ENCODE peak calls at places on chromosomes 4 and X, in four cellular contexts. One of them, this sample, is unnamed.

GRCh38 chrX:130120321-130120731 is 10.0 kb upstream of the ELF4 start:
- DNase-seq in H1: no peak
- DNase-seq in sigmoid colon: no peak
- DNase-seq in transverse colon: no peak
- DNase-seq in this sample: no peak

GRCh38 chrX:68185161-68185560 is 248.1 kb downstream of the OPHN1 start:
- DNase-seq in H1: no peak
- DNase-seq in sigmoid colon: no peak
- DNase-seq in transverse colon: no peak
- DNase-seq in this sample: no peak

GRCh38 chr4:152536545-152537182 is 772 bp upstream of the FBXW7 start:
- DNase-seq in H1: no peak
- DNase-seq in sigmoid colon: no peak
- DNase-seq in transverse colon: peak
- DNase-seq in this sample: no peak

GRCh38 chr4:107548211-107548905 is 171.7 kb downstream of the PAPSS1 start:
- DNase-seq in H1: no peak
- DNase-seq in sigmoid colon: no peak
- DNase-seq in transverse colon: no peak
- DNase-seq in this sample: no peak

GRCh38 chrX:40736170-40736505 is 796 bp upstream of the MED14 start:
- DNase-seq in H1: no peak
- DNase-seq in sigmoid colon: no peak
- DNase-seq in transverse colon: no peak
- DNase-seq in this sample: no peak

GRCh38 chr4:122003335-122003734 is 51.5 kb upstream of the TRPC3 start:
- DNase-seq in H1: peak
- DNase-seq in sigmoid colon: no peak
- DNase-seq in transverse colon: peak
- DNase-seq in this sample: no peak

GRCh38 chr4:55762815-55763214 is 56.8 kb upstream of the EXOC1L start:
- DNase-seq in H1: no peak
- DNase-seq in sigmoid colon: no peak
- DNase-seq in transverse colon: no peak
- DNase-seq in this sample: no peak

GRCh38 chrX:40006025-40007017 is 91.4 kb downstream of the BCOR start:
- DNase-seq in H1: no peak
- DNase-seq in sigmoid colon: no peak
- DNase-seq in transverse colon: peak
- DNase-seq in this sample: no peak

GRCh38 chr4:41141910-41142309 is 72.4 kb downstream of the APBB2 start:
- DNase-seq in H1: no peak
- DNase-seq in sigmoid colon: no peak
- DNase-seq in transverse colon: no peak
- DNase-seq in this sample: no peak

GRCh38 chrX:134544614-134545255 is 84.8 kb downstream of the HPRT1 start:
- DNase-seq in H1: no peak
- DNase-seq in sigmoid colon: no peak
- DNase-seq in transverse colon: peak
- DNase-seq in this sample: no peak
- TF ChIP-seq POLR2AphosphoS5 in H1: no peak
- TF ChIP-seq POLR2AphosphoS5 in sigmoid colon: no peak
- TF ChIP-seq POLR2AphosphoS5 in transverse colon: no peak
- TF ChIP-seq POLR2AphosphoS5 in this sample: no peak

GRCh38 chr4:138182838-138183426 is 59.2 kb downstream of the SLC7A11 start:
- DNase-seq in H1: no peak
- DNase-seq in sigmoid colon: no peak
- DNase-seq in transverse colon: no peak
- DNase-seq in this sample: no peak

GRCh38 chr4:138181288-138181687 is 60.9 kb downstream of the SLC7A11 start:
- DNase-seq in H1: no peak
- DNase-seq in sigmoid colon: no peak
- DNase-seq in transverse colon: no peak
- DNase-seq in this sample: no peak

GRCh38 chr4:138175337-138175794 is 66.8 kb downstream of the SLC7A11 start:
- DNase-seq in H1: no peak
- DNase-seq in sigmoid colon: no peak
- DNase-seq in transverse colon: peak
- DNase-seq in this sample: no peak

GRCh38 chr4:138178566-138178965 is 63.6 kb downstream of the SLC7A11 start:
- DNase-seq in H1: no peak
- DNase-seq in sigmoid colon: no peak
- DNase-seq in transverse colon: no peak
- DNase-seq in this sample: no peak

GRCh38 chr4:138177278-138177968 is 64.7 kb downstream of the SLC7A11 start:
- DNase-seq in H1: no peak
- DNase-seq in sigmoid colon: no peak
- DNase-seq in transverse colon: no peak
- DNase-seq in this sample: no peak
- TF ChIP-seq POLR2AphosphoS5 in H1: no peak
- TF ChIP-seq POLR2AphosphoS5 in sigmoid colon: no peak
- TF ChIP-seq POLR2AphosphoS5 in transverse colon: no peak
- TF ChIP-seq POLR2AphosphoS5 in this sample: no peak

GRCh38 chrX:142184756-142185602 is 20.1 kb downstream of the MAGEC2 start:
- DNase-seq in H1: no peak
- DNase-seq in sigmoid colon: no peak
- DNase-seq in transverse colon: no peak
- DNase-seq in this sample: no peak
- TF ChIP-seq POLR2AphosphoS5 in H1: no peak
- TF ChIP-seq POLR2AphosphoS5 in sigmoid colon: no peak
- TF ChIP-seq POLR2AphosphoS5 in transverse colon: no peak
- TF ChIP-seq POLR2AphosphoS5 in this sample: no peak

GRCh38 chrX:54357414-54358377 is at the start of gene WNK3:
- DNase-seq in H1: peak
- DNase-seq in sigmoid colon: peak
- DNase-seq in transverse colon: peak
- DNase-seq in this sample: peak
- TF ChIP-seq POLR2AphosphoS5 in H1: peak
- TF ChIP-seq POLR2AphosphoS5 in sigmoid colon: peak
- TF ChIP-seq POLR2AphosphoS5 in transverse colon: no peak
- TF ChIP-seq POLR2AphosphoS5 in this sample: no peak